ENCODE peak calls at places on chromosomes 2 and 18, in four cellular contexts. M is thyroid gland; H is naive thymus-derived CD4-positive, alpha-beta T cell; A is heart right ventricle. J is an unnamed sample. For H3K9me3, the result is how much of the 10 kb centered on the place peaks cover.

GRCh38 chr2:69086466-69086865 is 73.5 kb downstream of the ANTXR1 start:
- DNase-seq in A (no peak), M (peak), H (no peak), J (no peak)

GRCh38 chr2:187093771-187094412 is 244.9 kb upstream of the ZSWIM2 start:
- DNase-seq in A (no peak), H (no peak), M (no peak), J (no peak)

GRCh38 chr2:173749315-173749714 is 215.9 kb downstream of the SP3 start:
- DNase-seq in M (no peak), A (no peak), H (no peak), J (no peak)

GRCh38 chr2:234411793-234412192 is 85.1 kb downstream of the ARL4C start:
- DNase-seq in M (no peak), A (no peak), H (no peak), J (no peak)

GRCh38 chr2:149732730-149733290 is 145.2 kb upstream of the MMADHC start:
- DNase-seq in A (no peak), H (no peak), M (no peak), J (no peak)

GRCh38 chr2:96665083-96665569 is 22.6 kb downstream of the FER1L5 start:
- DNase-seq in M (peak), H (no peak), A (no peak), J (no peak)

GRCh38 chr2:10759151-10759714 is 37.8 kb downstream of the ATP6V1C2 start:
- DNase-seq in M (no peak), H (no peak), A (no peak), J (no peak)

GRCh38 chr2:179812501-179812900 is 48.9 kb downstream of the ZNF385B start:
- DNase-seq in H (no peak), M (no peak), A (no peak), J (no peak)

GRCh38 chr18:2913398-2914005 is 66.7 kb downstream of the EMILIN2 start:
- DNase-seq in H (no peak), A (no peak), M (peak), J (no peak)

GRCh38 chr18:49804096-49804495 is 9.2 kb downstream of the ACAA2 start:
- DNase-seq in M (no peak), H (no peak), A (no peak), J (no peak)

GRCh38 chr2:172928754-172929153 is 146.9 kb upstream of the MAP3K20 start:
- DNase-seq in M (no peak), H (no peak), A (no peak), J (no peak)

GRCh38 chr2:33583194-33583938 is 15.7 kb downstream of the FAM98A start:
- DNase-seq in H (peak), M (peak), A (no peak), J (no peak)

DNA sequence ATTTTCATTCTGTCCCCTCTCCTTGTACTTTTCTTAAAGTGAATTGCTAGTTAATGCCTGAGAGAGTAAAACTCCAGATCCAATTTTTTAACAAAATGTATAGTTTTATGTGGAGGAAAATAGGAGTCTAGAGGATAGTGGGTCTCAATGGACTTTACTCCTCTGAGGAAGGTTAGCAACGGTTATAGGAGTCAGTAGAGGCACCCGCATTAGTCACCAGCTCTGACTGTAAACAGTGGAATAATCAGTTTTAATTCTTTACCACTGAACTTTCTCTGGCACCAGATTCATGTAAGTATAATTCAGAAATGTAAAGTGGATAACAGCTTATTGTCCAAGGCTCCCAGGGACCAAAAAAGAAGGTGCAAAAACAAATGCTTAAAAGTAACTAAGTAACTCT is 38.7 kb upstream of the HNMT start:
- DNase-seq in M (no peak), H (no peak), A (no peak), J (no peak)
- H3K27ac ChIP-seq in M (no peak), H (no peak), A (no peak), J (no peak)

DNA sequence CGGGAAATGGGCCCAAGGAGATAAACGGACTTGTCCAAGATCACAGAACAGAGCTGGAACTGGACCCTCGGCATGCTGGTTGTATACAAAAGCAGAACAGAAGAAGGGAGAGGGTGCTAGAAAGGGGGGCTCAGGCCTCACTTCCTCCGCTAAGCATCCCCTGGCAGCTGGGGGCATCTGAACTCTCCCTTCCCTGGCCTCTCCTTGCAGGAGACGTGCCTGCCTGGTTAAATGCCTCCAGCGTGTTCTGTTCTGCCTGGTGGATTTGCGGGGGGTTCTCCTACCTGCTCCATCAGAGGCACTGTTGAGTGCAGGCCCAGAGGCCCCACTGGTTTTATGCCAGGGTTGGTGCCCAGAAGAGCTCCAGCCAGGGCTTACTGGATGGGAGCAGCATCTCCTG is 124.7 kb downstream of the ZFP36L2 start:
- DNase-seq in A (no peak), H (no peak), M (no peak), J (no peak)
- H3K9me3 ChIP-seq in A (under half), H (under half), M (under half), J (under half)

DNA sequence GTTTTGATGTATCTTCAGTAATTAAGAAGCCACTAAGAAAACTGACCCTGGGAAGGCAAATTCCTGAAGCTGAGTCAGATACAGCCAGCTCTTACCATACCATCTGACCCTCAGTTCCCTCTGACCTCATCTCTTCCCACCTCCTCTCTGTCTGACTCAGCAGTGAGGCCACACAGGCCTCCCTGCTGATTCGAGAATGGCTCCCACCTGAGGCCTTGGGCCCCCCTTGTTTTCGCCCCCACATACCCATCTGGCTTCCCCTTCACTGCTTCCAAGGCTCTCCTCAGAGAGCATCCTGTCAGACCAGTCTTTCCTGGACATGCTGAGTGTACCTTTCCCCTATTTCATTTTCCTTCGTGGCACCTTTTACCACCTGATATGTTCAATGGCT is 71.0 kb upstream of the CYP1B1 start:
- DNase-seq in M (peak), A (no peak), H (no peak), J (no peak)
- H3K27ac ChIP-seq in M (peak), A (peak), H (no peak), J (no peak)

DNA sequence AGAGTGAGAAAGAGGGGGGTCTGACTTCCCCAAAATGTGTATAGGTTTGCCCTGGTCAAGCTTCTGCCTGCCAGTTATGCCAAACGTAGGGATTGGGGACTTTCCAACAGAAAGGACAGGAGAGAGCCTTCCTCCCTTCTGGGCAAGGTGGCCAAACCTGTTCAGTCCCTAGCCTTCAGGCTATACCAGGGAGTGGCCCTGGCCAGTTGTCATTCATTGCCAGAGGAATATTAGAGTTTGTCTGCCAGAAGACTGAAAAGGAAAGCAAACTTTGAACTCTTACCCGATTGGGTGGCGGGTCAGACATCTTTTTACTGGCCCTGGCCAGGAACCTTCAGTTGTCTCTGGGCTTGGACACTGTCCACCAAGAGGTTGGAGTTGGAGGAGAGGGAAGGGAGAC is 22.1 kb downstream of the RAB3GAP1 start:
- DNase-seq in M (no peak), H (no peak), A (no peak), J (no peak)
- H3K9me3 ChIP-seq in M (under half), H (under half), A (under half), J (under half)

GRCh38 chr2:57693177-57693576 is 353.4 kb upstream of the VRK2 start:
- DNase-seq in M (no peak), H (no peak), A (no peak), J (no peak)
- H3K27ac ChIP-seq in M (no peak), H (no peak), A (no peak), J (no peak)

DNA sequence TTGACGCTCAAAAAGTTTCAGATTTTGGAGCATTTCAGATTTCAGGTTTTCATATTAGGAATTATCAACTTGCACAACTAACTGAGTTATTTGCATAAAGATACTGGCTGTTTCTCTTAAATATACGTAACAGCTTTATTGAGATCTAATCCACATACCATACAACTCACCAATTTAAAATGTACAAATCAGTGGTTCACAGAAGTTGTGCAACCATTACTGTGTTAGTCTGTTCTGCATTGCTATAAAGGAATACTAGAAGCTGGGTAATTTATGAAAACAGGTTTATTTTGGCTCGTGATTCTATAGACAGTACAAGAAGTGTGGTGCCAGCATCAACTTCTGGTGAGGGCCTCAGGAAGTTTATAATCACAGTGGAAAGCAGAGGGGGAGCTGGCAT is 8.2 kb downstream of the ATIC start:
- DNase-seq in M (no peak), H (no peak), A (no peak), J (no peak)
- H3K9me3 ChIP-seq in M (under half), H (under half), A (under half), J (under half)

GRCh38 chr2:200320991-200321390 is 14.5 kb downstream of the SPATS2L start:
- DNase-seq in M (no peak), H (no peak), A (no peak), J (no peak)

GRCh38 chr2:200321780-200322534 is 15.5 kb downstream of the SPATS2L start:
- DNase-seq in H (no peak), M (no peak), A (no peak), J (no peak)

GRCh38 chr2:200319587-200320337 is 13.3 kb downstream of the SPATS2L start:
- DNase-seq in H (no peak), A (no peak), M (no peak), J (no peak)

GRCh38 chr2:200318940-200319435 is 12.5 kb downstream of the SPATS2L start:
- DNase-seq in A (no peak), H (no peak), M (no peak), J (no peak)

DNA sequence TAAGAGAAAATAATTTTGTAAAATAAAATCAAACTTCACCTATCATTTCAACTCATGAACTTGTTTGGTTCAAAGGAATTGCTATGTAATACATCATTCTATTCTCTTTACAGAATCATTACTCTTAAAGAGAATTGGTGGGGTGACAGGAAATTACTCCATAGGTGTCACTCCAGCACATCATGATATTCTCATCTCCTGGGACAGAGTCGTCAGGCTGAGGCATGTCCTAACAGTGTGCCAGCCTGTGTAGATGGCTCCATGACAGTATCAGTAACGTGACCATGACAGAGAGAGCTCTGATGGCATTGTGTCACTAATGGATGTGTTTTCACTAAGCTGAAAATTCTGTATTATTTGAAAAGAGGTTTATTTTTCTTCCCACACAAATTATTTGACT is 13.9 kb downstream of the SPATS2L start:
- DNase-seq in H (no peak), A (no peak), M (no peak), J (no peak)
- H3K27ac ChIP-seq in H (no peak), A (no peak), M (peak), J (no peak)

GRCh38 chr2:8966123-8966908 is 37.2 kb downstream of the MBOAT2 start:
- DNase-seq in M (no peak), H (no peak), A (no peak), J (no peak)
- H3K9me3 ChIP-seq in M (under half), H (under half), A (under half), J (under half)

GRCh38 chr2:43462866-43463641 is 132.8 kb downstream of the THADA start:
- DNase-seq in H (no peak), M (no peak), A (no peak), J (no peak)

GRCh38 chr2:43461461-43462073 is 134.3 kb downstream of the THADA start:
- DNase-seq in M (no peak), H (no peak), A (no peak), J (no peak)

GRCh38 chr2:43459455-43459854 is 136.4 kb downstream of the THADA start:
- DNase-seq in H (no peak), M (no peak), A (no peak), J (no peak)

GRCh38 chr2:43460141-43460540 is 135.7 kb downstream of the THADA start:
- DNase-seq in A (no peak), H (no peak), M (no peak), J (no peak)

GRCh38 chr2:43460611-43461396 is 135.0 kb downstream of the THADA start:
- DNase-seq in A (no peak), M (no peak), H (no peak), J (no peak)
- H3K27ac ChIP-seq in A (peak), M (peak), H (no peak), J (no peak)

J was measured in CD8-positive, alpha-beta memory T cell.